ENCODE peak calls at places on chromosomes 5 and 9, in ten cellular contexts. G is lower lobe of right lung; I is heart left ventricle; Z is RWPE2; S is A549; M is GM23248; O is CD8-positive, alpha-beta memory T cell; Q is left ventricle myocardium inferior; Y is prostate gland; D is astrocyte. C is an unnamed sample.

GRCh38 chr5:110790673-110791072 is 51.9 kb downstream of the SLC25A46 start:
- DNase-seq in G (no peak), I (no peak), Z (no peak), S (no peak), M (peak; percentile 59), O (no peak), Q (no peak), Y (no peak), D (peak; percentile 58), C (no peak)

GRCh38 chr5:142722896-142723295 is 37.0 kb upstream of the FGF1 start:
- DNase-seq in G (no peak), I (no peak), Z (no peak), S (no peak), M (no peak), O (no peak), Q (no peak), Y (no peak), D (no peak), C (no peak)

GRCh38 chr9:98577446-98577845 is 131.3 kb downstream of the GABBR2 start:
- DNase-seq in G (no peak), I (no peak), Z (peak; percentile 20), S (no peak), M (no peak), O (no peak), Q (no peak), Y (no peak), D (no peak), C (no peak)

GRCh38 chr5:179892255-179892654 is 15.4 kb downstream of the TBC1D9B start:
- DNase-seq in G (no peak), I (no peak), Z (no peak), S (no peak), M (no peak), O (no peak), Q (no peak), Y (no peak), D (no peak), C (no peak)

GRCh38 chr5:79878721-79879336 is 112.2 kb downstream of the MTX3 start:
- DNase-seq in G (no peak), I (no peak), Z (no peak), S (peak; percentile 21), M (peak; percentile 26), O (no peak), Q (no peak), Y (no peak), D (no peak), C (peak; percentile 20)

GRCh38 chr9:108162664-108163063 is 673.1 kb upstream of the KLF4 start:
- DNase-seq in G (no peak), I (no peak), Z (no peak), S (no peak), M (peak; percentile 92), O (no peak), Q (no peak), Y (no peak), D (peak; percentile 92), C (no peak)

GRCh38 chr5:139426222-139426885 is 13.0 kb downstream of the DNAJC18 start:
- DNase-seq in G (no peak), I (no peak), Z (no peak), S (no peak), M (peak; percentile 53), O (no peak), Q (no peak), Y (no peak), D (peak; percentile 76), C (no peak)

GRCh38 chr5:159764283-159764927 is 151.9 kb upstream of the ADRA1B start:
- DNase-seq in G (no peak), I (no peak), Z (no peak), S (no peak), M (peak; percentile 85), O (no peak), Q (no peak), Y (no peak), D (peak; percentile 91), C (no peak)

GRCh38 chr9:134375011-134375390 is 48.7 kb downstream of the RXRA start:
- DNase-seq in G (peak; percentile 75), I (no peak), Z (no peak), S (no peak), M (peak; percentile 49), O (no peak), Q (peak; percentile 78), Y (peak; percentile 49), D (peak; percentile 25), C (no peak)

GRCh38 chr5:173399846-173400245 is 71.6 kb upstream of the STC2 start:
- DNase-seq in G (no peak), I (no peak), Z (no peak), S (no peak), M (no peak), O (no peak), Q (no peak), Y (no peak), D (no peak), C (no peak)

GRCh38 chr9:96025995-96026572 is 150.6 kb downstream of the ERCC6L2 start:
- DNase-seq in G (no peak), I (no peak), Z (no peak), S (no peak), M (no peak), O (no peak), Q (no peak), Y (no peak), D (no peak), C (peak; percentile 50)

GRCh38 chr9:121765021-121765950 is 113.9 kb downstream of the DAB2IP start:
- DNase-seq in G (no peak), I (peak; percentile 76), Z (no peak), S (no peak), M (peak; percentile 62), O (no peak), Q (peak; percentile 74), Y (no peak), D (peak; percentile 47), C (peak; percentile 45)

GRCh38 chr9:92746567-92747458 is 17.8 kb downstream of the BICD2 start:
- DNase-seq in G (no peak), I (no peak), Z (no peak), S (no peak), M (peak; percentile 61), O (no peak), Q (no peak), Y (no peak), D (peak; percentile 46), C (peak; percentile 27)

GRCh38 chr5:1336106-1336561 is 8.8 kb downstream of the CLPTM1L start:
- DNase-seq in G (no peak), I (peak; percentile 50), Z (no peak), S (no peak), M (no peak), O (no peak), Q (no peak), Y (no peak), D (no peak), C (no peak)

GRCh38 chr9:103731541-103731940 is 362.6 kb upstream of the SMC2 start:
- DNase-seq in G (no peak), I (no peak), Z (no peak), S (no peak), M (no peak), O (no peak), Q (no peak), Y (no peak), D (no peak), C (no peak)

GRCh38 chr9:132748450-132748849 is 78.2 kb downstream of the GTF3C4 start:
- DNase-seq in G (no peak), I (no peak), Z (no peak), S (no peak), M (peak; percentile 27), O (no peak), Q (no peak), Y (no peak), D (no peak), C (no peak)

GRCh38 chr5:113199122-113199905 is 222.7 kb downstream of the DCP2 start:
- DNase-seq in G (no peak), I (no peak), Z (no peak), S (no peak), M (peak; percentile 69), O (no peak), Q (no peak), Y (no peak), D (peak; percentile 71), C (no peak)

GRCh38 chr5:53360811-53361210 is 119.6 kb upstream of the FST start:
- DNase-seq in G (no peak), I (no peak), Z (no peak), S (no peak), M (peak; percentile 87), O (no peak), Q (no peak), Y (no peak), D (peak; percentile 96), C (no peak)

GRCh38 chr5:150498971-150499370 is 9.0 kb upstream of the NDST1 start:
- DNase-seq in G (no peak), I (no peak), Z (no peak), S (no peak), M (no peak), O (no peak), Q (no peak), Y (no peak), D (no peak), C (no peak)
- H3K4me1 ChIP-seq in G (peaks cover 77% of the 10 kb centered on the region), I (peaks cover 67% of the 10 kb centered on the region), Z (peaks cover 68% of the 10 kb centered on the region), S (peaks cover 82% of the 10 kb centered on the region), M (peaks cover 69% of the 10 kb centered on the region), O (no peaks in the 10 kb centered on the region), Q (peaks cover 80% of the 10 kb centered on the region), Y (peaks cover 30% of the 10 kb centered on the region), D (peaks cover 56% of the 10 kb centered on the region), C (peaks cover 29% of the 10 kb centered on the region)

DNA sequence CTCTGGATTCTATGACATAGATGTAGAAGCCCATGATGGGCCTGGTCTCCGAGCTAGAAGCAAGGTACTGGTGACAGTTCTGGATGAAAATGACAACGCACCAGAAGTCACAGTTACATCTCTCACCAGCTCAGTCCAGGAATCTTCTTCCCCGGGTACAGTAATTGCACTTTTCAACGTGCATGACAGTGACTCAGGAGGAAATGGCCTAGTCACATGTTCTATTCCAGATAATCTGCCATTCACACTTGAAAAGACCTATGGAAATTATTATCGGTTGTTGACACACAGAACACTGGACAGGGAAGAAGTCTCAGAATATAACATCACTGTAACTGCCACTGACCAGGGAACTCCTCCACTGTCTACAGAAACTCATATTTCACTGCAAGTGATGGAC is 1.3 kb downstream of the PCDHGA4 start:
- DNase-seq in G (no peak), I (no peak), Z (no peak), S (no peak), M (no peak), O (no peak), Q (no peak), Y (no peak), D (no peak), C (no peak)
- H3K9me3 ChIP-seq in G (peaks cover 62% of the 10 kb centered on the region), I (no peaks in the 10 kb centered on the region), Z (no peaks in the 10 kb centered on the region), S (peaks cover 58% of the 10 kb centered on the region), M (peaks cover 3% of the 10 kb centered on the region), O (no peaks in the 10 kb centered on the region), Q (peaks cover 98% of the 10 kb centered on the region), Y (no peaks in the 10 kb centered on the region), D (peaks cover 47% of the 10 kb centered on the region), C (peaks cover 47% of the 10 kb centered on the region)

DNA sequence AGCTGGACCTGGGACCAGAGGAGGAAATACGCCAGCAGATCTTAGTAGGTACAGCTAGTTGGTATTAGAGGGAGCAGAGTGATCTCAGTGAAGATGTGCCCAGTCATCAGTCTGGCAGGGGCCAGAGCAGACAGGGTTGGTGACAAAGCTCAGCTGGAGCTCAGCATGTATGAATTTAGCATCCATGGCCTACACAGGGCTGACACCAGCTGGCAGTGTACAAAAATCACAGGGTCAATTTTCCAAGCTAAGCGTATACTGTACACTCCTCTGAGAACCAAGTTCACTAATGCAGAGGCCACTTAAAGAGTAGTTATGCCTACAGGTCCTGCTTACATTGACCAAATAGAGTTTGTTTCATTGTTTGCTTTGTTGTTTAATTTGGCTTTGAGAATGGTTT is 146.6 kb downstream of the SLC24A2 start:
- DNase-seq in G (no peak), I (no peak), Z (no peak), S (no peak), M (peak; percentile 1), O (no peak), Q (no peak), Y (peak; percentile 19), D (no peak), C (no peak)
- H3K4me1 ChIP-seq in G (no peaks in the 10 kb centered on the region), I (no peaks in the 10 kb centered on the region), Z (no peaks in the 10 kb centered on the region), S (no peaks in the 10 kb centered on the region), M (no peaks in the 10 kb centered on the region), O (no peaks in the 10 kb centered on the region), Q (no peaks in the 10 kb centered on the region), Y (no peaks in the 10 kb centered on the region), D (no peaks in the 10 kb centered on the region), C (no peaks in the 10 kb centered on the region)

GRCh38 chr9:38390442-38390841 is 2.1 kb upstream of the ALDH1B1 start:
- DNase-seq in G (no peak), I (no peak), Z (no peak), S (no peak), M (no peak), O (no peak), Q (no peak), Y (no peak), D (no peak), C (no peak)
- H3K9me3 ChIP-seq in G (no peaks in the 10 kb centered on the region), I (no peaks in the 10 kb centered on the region), Z (no peaks in the 10 kb centered on the region), S (peaks cover 2% of the 10 kb centered on the region), M (no peaks in the 10 kb centered on the region), O (no peaks in the 10 kb centered on the region), Q (peaks cover 4% of the 10 kb centered on the region), Y (no peaks in the 10 kb centered on the region), D (no peaks in the 10 kb centered on the region), C (no peaks in the 10 kb centered on the region)

C was measured in mucosa of descending colon.